ENCODE peak calls at places on chromosomes 13 and 19, in nine cellular contexts. F, Q, M, W, P, A, I, Z and N are unnamed samples.

GRCh38 chr19:39846176-39846677 is at the start of gene FBL:
- DNase-seq in F (peak; percentile 92), Q (peak; percentile 98), M (peak; percentile 98), W (peak; percentile 100), P (peak; percentile 100), A (peak; percentile 99), I (peak; percentile 97), Z (peak; percentile 98), N (peak; percentile 99)

GRCh38 chr19:45468159-45468651 is 409 bp downstream of the FOSB start:
- DNase-seq in F (peak; percentile 26), Q (no peak), M (peak; percentile 48), W (no peak), P (peak; percentile 85), A (peak; percentile 35), I (no peak), Z (no peak), N (peak; percentile 35)

GRCh38 chr13:80235131-80235530 is 105.8 kb downstream of the SPRY2 start:
- DNase-seq in F (no peak), Q (no peak), M (no peak), W (no peak), P (no peak), A (no peak), I (no peak), Z (no peak), N (no peak)

GRCh38 chr19:35549174-35549788 is 3.9 kb downstream of the TMEM147 start:
- DNase-seq in F (peak; percentile 33), Q (peak; percentile 83), M (peak; percentile 56), W (peak; percentile 96), P (no peak), A (peak; percentile 63), I (peak; percentile 65), Z (no peak), N (peak; percentile 60)

GRCh38 chr13:94620286-94620896 is 18.7 kb downstream of the GPR180 start:
- DNase-seq in F (no peak), Q (peak; percentile 49), M (no peak), W (peak; percentile 13), P (no peak), A (no peak), I (peak; percentile 35), Z (no peak), N (no peak)

GRCh38 chr13:101626925-101627555 is 174.6 kb downstream of the ITGBL1 start:
- DNase-seq in F (no peak), Q (no peak), M (no peak), W (no peak), P (no peak), A (no peak), I (no peak), Z (no peak), N (no peak)

GRCh38 chr13:104949840-104950805 is 1585.3 kb downstream of the EFNB2 start:
- DNase-seq in F (peak; percentile 47), Q (no peak), M (no peak), W (no peak), P (no peak), A (no peak), I (no peak), Z (no peak), N (no peak)

GRCh38 chr19:11025997-11026396 is 63.3 kb upstream of the LDLR start:
- DNase-seq in F (no peak), Q (no peak), M (no peak), W (no peak), P (peak; percentile 74), A (no peak), I (no peak), Z (no peak), N (no peak)

GRCh38 chr19:47231215-47232054 is 436 bp upstream of the BBC3 start:
- DNase-seq in F (peak; percentile 76), Q (peak; percentile 94), M (peak; percentile 94), W (peak; percentile 72), P (peak; percentile 99), A (peak; percentile 93), I (peak; percentile 91), Z (peak; percentile 93), N (peak; percentile 92)

GRCh38 chr13:72696590-72696989 is 30.8 kb downstream of the MZT1 start:
- DNase-seq in F (no peak), Q (peak; percentile 11), M (no peak), W (no peak), P (no peak), A (no peak), I (no peak), Z (no peak), N (no peak)

GRCh38 chr13:40974460-40975407 is 44.4 kb downstream of the ELF1 start:
- DNase-seq in F (no peak), Q (no peak), M (peak; percentile 20), W (peak; percentile 25), P (no peak), A (no peak), I (peak; percentile 47), Z (no peak), N (no peak)

GRCh38 chr19:12721656-12722565 is 1.8 kb downstream of the TNPO2 start:
- DNase-seq in F (no peak), Q (peak; percentile 89), M (peak; percentile 70), W (peak; percentile 31), P (peak; percentile 91), A (peak; percentile 69), I (peak; percentile 89), Z (peak; percentile 93), N (peak; percentile 78)

GRCh38 chr13:31880849-31881494 is 141.6 kb downstream of the RXFP2 start:
- DNase-seq in F (no peak), Q (no peak), M (no peak), W (no peak), P (no peak), A (no peak), I (no peak), Z (no peak), N (no peak)

GRCh38 chr19:15696654-15697194 is 23.8 kb downstream of the CYP4F12 start:
- DNase-seq in F (no peak), Q (no peak), M (no peak), W (no peak), P (peak; percentile 59), A (no peak), I (no peak), Z (no peak), N (no peak)

GRCh38 chr19:15701757-15702589 is 25.9 kb upstream of the OR10H2 start:
- DNase-seq in F (no peak), Q (no peak), M (peak; percentile 55), W (no peak), P (no peak), A (no peak), I (no peak), Z (no peak), N (no peak)

GRCh38 chr19:15702590-15702930 is 25.3 kb upstream of the OR10H2 start:
- DNase-seq in F (peak; percentile 85), Q (peak; percentile 31), M (peak; percentile 89), W (no peak), P (peak; percentile 56), A (peak; percentile 64), I (peak; percentile 28), Z (peak; percentile 96), N (peak; percentile 66)
- TF ChIP-seq EP300 in F (no peak), Q (no peak), M (no peak), W (no peak), P (no peak), A (no peak), I (no peak), Z (no peak), N (no peak)

DNA sequence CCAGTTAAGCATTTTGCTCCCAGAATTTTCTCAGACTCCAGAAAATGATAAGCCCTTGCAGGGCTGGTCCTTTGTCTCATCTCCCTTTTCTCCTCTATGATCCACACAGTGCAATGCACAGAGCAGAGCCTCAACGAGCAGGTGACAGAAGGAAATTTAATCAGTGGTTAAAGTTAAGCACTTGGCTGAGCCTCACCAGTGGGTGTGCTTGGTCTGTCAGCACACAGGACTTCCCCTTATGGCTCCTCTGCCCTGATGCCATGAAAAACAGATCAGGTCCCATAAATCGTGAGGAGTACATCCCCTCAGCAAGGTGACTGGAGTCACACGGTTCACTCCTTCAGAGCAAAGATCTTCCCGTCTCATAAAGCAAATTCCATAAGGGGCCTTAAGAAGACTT is 818.2 kb downstream of the UQCRFS1 start:
- DNase-seq in F (no peak), Q (no peak), M (no peak), W (no peak), P (no peak), A (no peak), I (no peak), Z (no peak), N (no peak)
- TF ChIP-seq EP300 in F (no peak), Q (no peak), M (no peak), W (no peak), P (no peak), A (no peak), I (no peak), Z (no peak), N (no peak)

DNA sequence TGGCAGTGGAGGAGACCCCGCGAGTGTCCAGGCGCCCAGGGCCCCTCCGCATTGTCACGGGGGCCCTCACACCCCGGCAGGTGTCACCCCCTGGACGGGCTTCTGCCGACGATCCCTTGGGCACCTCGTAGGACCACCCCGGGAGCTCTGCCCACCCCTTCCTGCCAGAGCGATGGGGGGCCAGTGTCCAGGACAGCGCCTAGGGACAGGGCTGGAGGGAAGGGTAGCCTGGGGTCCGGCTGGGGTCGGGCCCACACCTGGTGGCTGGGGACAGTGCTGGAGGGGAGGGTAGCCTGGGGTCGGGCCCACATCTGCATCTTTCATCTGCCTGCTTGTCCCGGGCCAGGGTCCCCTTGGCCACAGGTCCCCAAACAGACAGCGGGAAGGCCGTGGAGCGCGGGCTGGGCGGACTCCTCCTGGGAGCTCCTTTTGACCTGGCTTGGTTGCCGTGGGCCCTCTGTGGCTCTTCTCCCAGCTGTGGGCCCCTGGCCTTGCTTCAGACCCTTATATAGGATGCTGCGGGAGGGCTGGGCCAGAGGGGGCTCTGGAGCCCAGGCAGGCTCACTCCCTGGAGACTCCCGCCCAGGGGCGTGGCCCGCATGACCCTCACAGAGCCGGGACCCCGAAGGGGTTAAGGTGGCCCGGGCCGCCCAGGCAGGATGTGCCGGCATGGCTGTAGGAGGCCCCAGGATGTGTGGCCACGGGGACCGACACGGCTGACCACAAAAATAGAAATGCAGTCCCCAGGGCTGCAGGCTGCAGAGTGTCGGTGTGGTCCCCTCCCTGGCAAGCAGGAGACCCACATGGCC is 74.1 kb upstream of the MCF2L start:
- DNase-seq in F (no peak), Q (peak; percentile 50), M (no peak), W (no peak), P (peak; percentile 76), A (no peak), I (no peak), Z (no peak), N (no peak)
- TF ChIP-seq EP300 in F (no peak), Q (no peak), M (no peak), W (no peak), P (no peak), A (no peak), I (no peak), Z (no peak), N (no peak)

GRCh38 chr19:49889038-49889686 is 7.5 kb downstream of the IL4I1 start:
- DNase-seq in F (no peak), Q (no peak), M (no peak), W (no peak), P (no peak), A (no peak), I (no peak), Z (no peak), N (peak; percentile 57)

GRCh38 chr19:49891393-49891792 is 5.3 kb downstream of the IL4I1 start:
- DNase-seq in F (no peak), Q (no peak), M (no peak), W (no peak), P (peak; percentile 56), A (no peak), I (no peak), Z (no peak), N (no peak)

GRCh38 chr19:49892716-49893115 is 4.0 kb downstream of the IL4I1 start:
- DNase-seq in F (no peak), Q (no peak), M (no peak), W (no peak), P (no peak), A (no peak), I (no peak), Z (no peak), N (no peak)

GRCh38 chr19:49889687-49890348 is 6.9 kb downstream of the IL4I1 start:
- DNase-seq in F (peak; percentile 74), Q (peak; percentile 82), M (peak; percentile 71), W (peak; percentile 61), P (peak; percentile 96), A (peak; percentile 77), I (peak; percentile 67), Z (peak; percentile 95), N (peak; percentile 86)

GRCh38 chr19:49890349-49891311 is 6.1 kb downstream of the IL4I1 start:
- DNase-seq in F (no peak), Q (peak; percentile 93), M (peak; percentile 67), W (peak; percentile 62), P (peak; percentile 91), A (peak; percentile 57), I (peak; percentile 94), Z (no peak), N (no peak)
- TF ChIP-seq EP300 in F (no peak), Q (no peak), M (no peak), W (no peak), P (no peak), A (no peak), I (no peak), Z (no peak), N (no peak)